ENCODE peak calls at places on chromosome 15, in four cellular contexts. One of them, this sample, is unnamed.

GRCh38 chr15:91265431-91265940 is 165.4 kb downstream of the SV2B start:
- DNase-seq in MM.1S: no peak
- DNase-seq in OCI-LY7: no peak
- DNase-seq in CD8-positive, alpha-beta T cell: no peak
- DNase-seq in this sample: no peak

GRCh38 chr15:52558196-52558595 is 10.6 kb downstream of the ARPP19 start:
- DNase-seq in MM.1S: no peak
- DNase-seq in OCI-LY7: no peak
- DNase-seq in CD8-positive, alpha-beta T cell: no peak
- DNase-seq in this sample: no peak

GRCh38 chr15:49895337-49896223 is 223.5 kb downstream of the ATP8B4 start:
- DNase-seq in MM.1S: no peak
- DNase-seq in OCI-LY7: no peak
- DNase-seq in CD8-positive, alpha-beta T cell: no peak
- DNase-seq in this sample: no peak

GRCh38 chr15:50968353-50968752 is 59.9 kb downstream of the AP4E1 start:
- DNase-seq in MM.1S: no peak
- DNase-seq in OCI-LY7: no peak
- DNase-seq in CD8-positive, alpha-beta T cell: no peak
- DNase-seq in this sample: no peak

GRCh38 chr15:94610069-94610863 is 378.9 kb downstream of the MCTP2 start:
- DNase-seq in MM.1S: no peak
- DNase-seq in OCI-LY7: no peak
- DNase-seq in CD8-positive, alpha-beta T cell: no peak
- DNase-seq in this sample: no peak

GRCh38 chr15:41278319-41278718 is 47.3 kb downstream of the CHP1 start:
- DNase-seq in MM.1S: no peak
- DNase-seq in OCI-LY7: no peak
- DNase-seq in CD8-positive, alpha-beta T cell: no peak
- DNase-seq in this sample: no peak

GRCh38 chr15:37086120-37086519 is 14.2 kb downstream of the MEIS2 start:
- DNase-seq in MM.1S: no peak
- DNase-seq in OCI-LY7: no peak
- DNase-seq in CD8-positive, alpha-beta T cell: no peak
- DNase-seq in this sample: no peak

GRCh38 chr15:65942436-65942835 is 73.1 kb downstream of the RAB11A start:
- DNase-seq in MM.1S: no peak
- DNase-seq in OCI-LY7: no peak
- DNase-seq in CD8-positive, alpha-beta T cell: no peak
- DNase-seq in this sample: no peak

GRCh38 chr15:32803631-32804030 is 85.8 kb downstream of the GREM1 start:
- DNase-seq in MM.1S: no peak
- DNase-seq in OCI-LY7: no peak
- DNase-seq in CD8-positive, alpha-beta T cell: no peak
- DNase-seq in this sample: no peak

GRCh38 chr15:73996939-73997338 is 2.4 kb downstream of the PML start:
- DNase-seq in MM.1S: peak
- DNase-seq in OCI-LY7: peak
- DNase-seq in CD8-positive, alpha-beta T cell: no peak
- DNase-seq in this sample: no peak
- H3K4me3 ChIP-seq in MM.1S: peak
- H3K4me3 ChIP-seq in OCI-LY7: peak
- H3K4me3 ChIP-seq in CD8-positive, alpha-beta T cell: peak
- H3K4me3 ChIP-seq in this sample: no peak

DNA sequence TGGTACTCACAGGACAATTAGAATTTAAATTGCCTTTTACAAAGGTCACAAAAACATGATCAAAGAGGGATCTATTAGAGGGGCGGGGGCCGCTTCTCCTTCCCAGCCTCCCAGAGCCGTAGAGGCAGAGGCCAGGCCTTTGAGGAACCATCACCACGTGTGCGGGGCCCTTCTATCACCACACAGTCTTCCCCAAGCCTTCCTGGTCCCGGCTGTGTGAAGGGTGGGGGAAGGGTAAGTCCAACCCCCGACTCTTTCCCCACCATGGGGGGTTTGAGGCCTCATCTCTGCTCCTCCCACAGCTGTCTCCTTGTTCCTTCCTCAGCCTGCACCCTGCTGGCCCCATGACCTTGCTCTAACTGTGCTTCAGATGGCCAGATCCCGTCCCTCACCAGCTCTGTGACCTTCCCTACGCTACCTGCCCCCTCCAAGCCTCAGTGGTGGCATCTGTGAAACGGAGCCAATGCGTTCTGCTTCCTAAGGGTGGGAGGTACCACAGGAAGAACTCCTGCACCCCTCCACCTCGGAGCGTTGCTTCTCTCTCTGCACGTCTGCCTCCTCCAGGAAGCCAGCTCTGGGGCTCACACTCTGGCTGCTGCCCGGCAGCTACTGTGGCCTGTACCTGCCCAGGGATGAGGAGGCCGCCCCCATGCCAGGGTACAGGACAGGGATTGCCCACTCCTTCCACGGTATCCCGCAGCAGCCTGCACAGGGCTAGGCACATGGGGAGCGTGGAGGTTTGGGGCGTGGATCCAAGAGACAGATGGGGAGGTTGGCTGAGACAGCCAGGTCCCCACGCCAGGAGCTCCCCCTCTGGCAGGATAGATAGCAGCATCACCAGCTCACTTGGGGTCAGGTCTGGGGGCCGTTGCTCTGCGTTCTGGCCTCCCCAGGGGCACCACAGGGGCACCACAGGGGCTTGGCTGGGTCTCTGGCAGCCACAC is 83.8 kb downstream of the LINGO1 start:
- DNase-seq in MM.1S: no peak
- DNase-seq in OCI-LY7: no peak
- DNase-seq in CD8-positive, alpha-beta T cell: no peak
- DNase-seq in this sample: no peak
- TF ChIP-seq CTCF in MM.1S: no peak
- TF ChIP-seq CTCF in OCI-LY7: peak
- TF ChIP-seq CTCF in CD8-positive, alpha-beta T cell: no peak
- TF ChIP-seq CTCF in this sample: no peak

GRCh38 chr15:78317145-78317836 is 17.9 kb upstream of the SKIC8 start:
- DNase-seq in MM.1S: no peak
- DNase-seq in OCI-LY7: peak
- DNase-seq in CD8-positive, alpha-beta T cell: no peak
- DNase-seq in this sample: no peak

GRCh38 chr15:78313383-78313782 is 14.0 kb upstream of the SKIC8 start:
- DNase-seq in MM.1S: no peak
- DNase-seq in OCI-LY7: no peak
- DNase-seq in CD8-positive, alpha-beta T cell: no peak
- DNase-seq in this sample: no peak

GRCh38 chr15:78315686-78316085 is 16.3 kb upstream of the SKIC8 start:
- DNase-seq in MM.1S: no peak
- DNase-seq in OCI-LY7: peak
- DNase-seq in CD8-positive, alpha-beta T cell: no peak
- DNase-seq in this sample: no peak

GRCh38 chr15:78314181-78314581 is 14.8 kb upstream of the SKIC8 start:
- DNase-seq in MM.1S: no peak
- DNase-seq in OCI-LY7: no peak
- DNase-seq in CD8-positive, alpha-beta T cell: no peak
- DNase-seq in this sample: no peak

GRCh38 chr15:78316211-78317077 is 17.0 kb upstream of the SKIC8 start:
- DNase-seq in MM.1S: no peak
- DNase-seq in OCI-LY7: no peak
- DNase-seq in CD8-positive, alpha-beta T cell: no peak
- DNase-seq in this sample: no peak
- H3K4me3 ChIP-seq in MM.1S: no peak
- H3K4me3 ChIP-seq in OCI-LY7: no peak
- H3K4me3 ChIP-seq in CD8-positive, alpha-beta T cell: no peak
- H3K4me3 ChIP-seq in this sample: no peak

DNA sequence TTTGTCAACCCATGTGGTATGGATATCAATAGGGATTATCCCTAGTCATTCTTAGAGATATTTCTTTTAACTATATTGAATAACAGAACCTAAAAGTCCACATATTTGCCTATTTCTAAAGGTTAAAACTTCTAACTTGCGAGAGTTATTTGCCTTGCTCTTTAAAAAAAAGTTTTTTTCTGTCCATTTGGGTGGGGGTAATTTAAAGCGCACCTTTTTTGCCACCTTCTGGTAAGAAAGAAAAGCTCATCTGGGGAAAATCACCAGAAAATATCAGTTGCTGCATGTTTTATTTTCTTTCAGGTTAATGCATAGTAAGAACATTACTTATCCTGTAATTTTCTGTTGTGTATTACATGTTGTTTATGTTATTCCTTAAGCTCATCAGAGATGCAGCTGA is 242.0 kb upstream of the GOLGA6L4 start:
- DNase-seq in MM.1S: peak
- DNase-seq in OCI-LY7: peak
- DNase-seq in CD8-positive, alpha-beta T cell: no peak
- DNase-seq in this sample: no peak
- TF ChIP-seq CTCF in MM.1S: peak
- TF ChIP-seq CTCF in OCI-LY7: peak
- TF ChIP-seq CTCF in CD8-positive, alpha-beta T cell: no peak
- TF ChIP-seq CTCF in this sample: peak

GRCh38 chr15:92394327-92395175 is 870 bp downstream of the ST8SIA2 start:
- DNase-seq in MM.1S: peak
- DNase-seq in OCI-LY7: no peak
- DNase-seq in CD8-positive, alpha-beta T cell: no peak
- DNase-seq in this sample: no peak

GRCh38 chr15:92395557-92395956 is 1.9 kb downstream of the ST8SIA2 start:
- DNase-seq in MM.1S: no peak
- DNase-seq in OCI-LY7: no peak
- DNase-seq in CD8-positive, alpha-beta T cell: no peak
- DNase-seq in this sample: no peak

GRCh38 chr15:92393994-92394326 is 279 bp downstream of the ST8SIA2 start:
- DNase-seq in MM.1S: no peak
- DNase-seq in OCI-LY7: no peak
- DNase-seq in CD8-positive, alpha-beta T cell: no peak
- DNase-seq in this sample: no peak

GRCh38 chr15:92393287-92393993 is at the start of gene ST8SIA2:
- DNase-seq in MM.1S: peak
- DNase-seq in OCI-LY7: no peak
- DNase-seq in CD8-positive, alpha-beta T cell: no peak
- DNase-seq in this sample: no peak

GRCh38 chr15:92395176-92395521 is 1.5 kb downstream of the ST8SIA2 start:
- DNase-seq in MM.1S: no peak
- DNase-seq in OCI-LY7: no peak
- DNase-seq in CD8-positive, alpha-beta T cell: no peak
- DNase-seq in this sample: no peak
- H3K4me3 ChIP-seq in MM.1S: peak
- H3K4me3 ChIP-seq in OCI-LY7: no peak
- H3K4me3 ChIP-seq in CD8-positive, alpha-beta T cell: no peak
- H3K4me3 ChIP-seq in this sample: no peak

GRCh38 chr15:84818221-84819131 is 1.3 kb downstream of the ALPK3 start:
- DNase-seq in MM.1S: no peak
- DNase-seq in OCI-LY7: peak
- DNase-seq in CD8-positive, alpha-beta T cell: no peak
- DNase-seq in this sample: peak
- TF ChIP-seq CTCF in MM.1S: no peak
- TF ChIP-seq CTCF in OCI-LY7: no peak
- TF ChIP-seq CTCF in CD8-positive, alpha-beta T cell: no peak
- TF ChIP-seq CTCF in this sample: no peak

GRCh38 chr15:62164500-62165028 is 521 bp downstream of the C2CD4B start:
- DNase-seq in MM.1S: peak
- DNase-seq in OCI-LY7: no peak
- DNase-seq in CD8-positive, alpha-beta T cell: no peak
- DNase-seq in this sample: no peak

GRCh38 chr15:62165029-62165792 is at the start of gene C2CD4B:
- DNase-seq in MM.1S: no peak
- DNase-seq in OCI-LY7: no peak
- DNase-seq in CD8-positive, alpha-beta T cell: no peak
- DNase-seq in this sample: peak

GRCh38 chr15:62165793-62166380 is 802 bp upstream of the C2CD4B start:
- DNase-seq in MM.1S: no peak
- DNase-seq in OCI-LY7: no peak
- DNase-seq in CD8-positive, alpha-beta T cell: no peak
- DNase-seq in this sample: no peak

GRCh38 chr15:62163847-62164499 is 1.1 kb downstream of the C2CD4B start:
- DNase-seq in MM.1S: no peak
- DNase-seq in OCI-LY7: no peak
- DNase-seq in CD8-positive, alpha-beta T cell: no peak
- DNase-seq in this sample: no peak

GRCh38 chr15:62163397-62163796 is 1.7 kb downstream of the C2CD4B start:
- DNase-seq in MM.1S: no peak
- DNase-seq in OCI-LY7: no peak
- DNase-seq in CD8-positive, alpha-beta T cell: no peak
- DNase-seq in this sample: no peak
- H3K4me3 ChIP-seq in MM.1S: no peak
- H3K4me3 ChIP-seq in OCI-LY7: no peak
- H3K4me3 ChIP-seq in CD8-positive, alpha-beta T cell: no peak
- H3K4me3 ChIP-seq in this sample: no peak

DNA sequence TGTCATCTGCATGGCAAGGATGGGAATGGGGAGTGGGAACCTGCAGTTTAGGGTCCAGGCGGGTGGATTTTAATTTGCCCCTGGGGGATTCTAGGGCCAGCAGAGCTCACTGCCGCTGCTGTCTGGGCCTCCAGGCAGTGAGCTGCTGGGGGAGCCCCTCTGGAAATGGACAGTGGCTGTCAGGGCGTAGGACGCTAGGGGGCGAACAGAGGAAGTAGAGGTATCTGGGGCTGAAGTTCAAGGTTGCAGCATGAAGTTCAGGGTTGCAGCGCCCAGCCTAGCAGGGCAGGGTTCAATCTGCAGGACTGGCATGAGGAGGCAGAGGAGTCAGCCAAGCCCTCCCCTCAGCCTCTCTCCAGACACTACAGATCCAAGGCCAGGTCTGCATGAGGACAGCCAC is 49.5 kb downstream of the APBA2 start:
- DNase-seq in MM.1S: no peak
- DNase-seq in OCI-LY7: peak
- DNase-seq in CD8-positive, alpha-beta T cell: peak
- DNase-seq in this sample: no peak
- TF ChIP-seq CTCF in MM.1S: no peak
- TF ChIP-seq CTCF in OCI-LY7: peak
- TF ChIP-seq CTCF in CD8-positive, alpha-beta T cell: peak
- TF ChIP-seq CTCF in this sample: peak

DNA sequence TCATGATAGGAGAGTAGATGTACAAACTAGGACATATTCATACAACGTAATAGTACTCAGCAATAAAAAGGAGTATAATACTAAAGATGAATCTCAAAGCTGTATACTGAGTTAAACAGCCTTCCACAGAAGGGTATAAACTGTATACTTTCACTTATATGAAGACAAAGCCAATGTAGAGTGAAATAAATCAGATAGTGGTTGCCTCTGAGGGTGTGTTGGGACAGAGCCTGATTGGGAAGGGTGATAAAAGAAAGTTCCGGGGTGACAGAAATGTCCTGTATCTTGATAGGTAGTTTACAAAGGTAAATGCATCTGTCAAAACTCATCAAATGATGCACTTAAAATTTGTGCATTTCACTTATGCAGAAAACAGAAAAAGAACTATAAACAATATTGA is 122.5 kb downstream of the ADAM10 start:
- DNase-seq in MM.1S: no peak
- DNase-seq in OCI-LY7: no peak
- DNase-seq in CD8-positive, alpha-beta T cell: no peak
- DNase-seq in this sample: no peak
- H3K4me3 ChIP-seq in MM.1S: no peak
- H3K4me3 ChIP-seq in OCI-LY7: no peak
- H3K4me3 ChIP-seq in CD8-positive, alpha-beta T cell: no peak
- H3K4me3 ChIP-seq in this sample: no peak

GRCh38 chr15:74191798-74192197 is 10.8 kb downstream of the STRA6 start:
- DNase-seq in MM.1S: no peak
- DNase-seq in OCI-LY7: no peak
- DNase-seq in CD8-positive, alpha-beta T cell: no peak
- DNase-seq in this sample: no peak
- TF ChIP-seq CTCF in MM.1S: no peak
- TF ChIP-seq CTCF in OCI-LY7: no peak
- TF ChIP-seq CTCF in CD8-positive, alpha-beta T cell: no peak
- TF ChIP-seq CTCF in this sample: no peak